ENCODE peak calls at places on chromosomes 11 and 22, in five cellular contexts. D, X, P, O and E are unnamed samples.

GRCh38 chr11:118215262-118215661 is 9.5 kb downstream of the JAML start:
- DNase-seq in D (no peak), X (no peak), P (no peak), O (peak; percentile 48), E (no peak)

GRCh38 chr11:93000511-93001476 is 31.3 kb downstream of the MTNR1B start:
- DNase-seq in P (peak; percentile 74), O (no peak), X (no peak), D (no peak), E (no peak)

GRCh38 chr11:128905345-128906184 is 14.4 kb downstream of the KCNJ5 start:
- DNase-seq in P (peak; percentile 28), O (peak; percentile 15), X (no peak), D (peak; percentile 78), E (no peak)

GRCh38 chr11:72580648-72580950 is 93.6 kb downstream of the PDE2A start:
- DNase-seq in X (peak; percentile 24), D (no peak), O (no peak), P (no peak), E (no peak)

GRCh38 chr11:120024046-120024445 is 113.9 kb downstream of the TRIM29 start:
- DNase-seq in P (peak; percentile 7), X (no peak), D (no peak), O (no peak), E (no peak)

GRCh38 chr11:11038339-11039248 is 180.7 kb upstream of the ZBED5 start:
- DNase-seq in O (no peak), X (no peak), P (no peak), D (no peak), E (no peak)

GRCh38 chr22:20636075-20636812 is 128.8 kb downstream of the MED15 start:
- DNase-seq in D (no peak), X (no peak), P (no peak), O (no peak), E (no peak)

GRCh38 chr22:32337015-32337414 is 20.7 kb upstream of the RFPL3 start:
- DNase-seq in O (no peak), P (no peak), X (no peak), D (no peak), E (no peak)

GRCh38 chr11:71458146-71459070 is 5.4 kb downstream of the NADSYN1 start:
- DNase-seq in D (no peak), X (no peak), P (no peak), O (no peak), E (no peak)

GRCh38 chr22:37431811-37432707 is 4.8 kb upstream of the ELFN2 start:
- DNase-seq in X (no peak), P (peak; percentile 98), O (peak; percentile 23), D (peak; percentile 67), E (peak; percentile 45)

GRCh38 chr11:10108901-10109665 is 184.9 kb downstream of the SBF2 start:
- DNase-seq in X (no peak), P (peak; percentile 74), O (no peak), D (no peak), E (no peak)

GRCh38 chr11:17770048-17770652 is 35.6 kb downstream of the KCNC1 start:
- DNase-seq in P (no peak), X (no peak), D (peak; percentile 43), O (peak; percentile 18), E (no peak)

GRCh38 chr11:1862588-1863351 is 9.9 kb downstream of the LSP1 start:
- DNase-seq in P (peak; percentile 39), X (no peak), O (no peak), D (no peak), E (no peak)

GRCh38 chr11:87454246-87454645 is 416.5 kb downstream of the TMEM135 start:
- DNase-seq in D (no peak), P (peak; percentile 39), X (no peak), O (peak; percentile 65), E (peak; percentile 26)

GRCh38 chr11:93775289-93775688 is 8.8 kb upstream of the MED17 start:
- DNase-seq in X (no peak), P (peak; percentile 24), D (peak; percentile 49), O (no peak), E (no peak)

GRCh38 chr22:35661377-35661937 is 13.2 kb downstream of the APOL6 start:
- DNase-seq in O (no peak), D (no peak), X (no peak), P (peak; percentile 49), E (no peak)

GRCh38 chr11:96219981-96220623 is 122.9 kb downstream of the MAML2 start:
- DNase-seq in X (no peak), O (no peak), D (peak; percentile 65), P (peak; percentile 69), E (no peak)

GRCh38 chr11:426851-427250 is 12.1 kb upstream of the SIGIRR start:
- DNase-seq in X (no peak), P (no peak), O (no peak), D (no peak), E (no peak)

GRCh38 chr22:36369922-36370781 is 17.6 kb downstream of the MYH9 start:
- DNase-seq in O (no peak), P (peak; percentile 60), D (no peak), X (peak; percentile 81), E (no peak)

GRCh38 chr11:35330924-35331323 is 88.4 kb downstream of the SLC1A2 start:
- DNase-seq in X (no peak), O (peak; percentile 69), P (no peak), D (no peak), E (no peak)

GRCh38 chr11:11620966-11621880 is 582 bp downstream of the GALNT18 start:
- DNase-seq in D (peak; percentile 19), P (peak; percentile 7), O (peak; percentile 72), X (peak; percentile 51), E (peak; percentile 75)

GRCh38 chr11:26626346-26626745 is 54.3 kb upstream of the MUC15 start:
- DNase-seq in D (no peak), X (no peak), O (no peak), P (peak; percentile 33), E (no peak)

GRCh38 chr11:114366331-114367243 is 33.7 kb downstream of the C11orf71 start:
- DNase-seq in X (no peak), D (peak; percentile 25), O (no peak), P (peak; percentile 83), E (no peak)

GRCh38 chr11:116731821-116732739 is 40.7 kb downstream of the BUD13 start:
- DNase-seq in D (no peak), O (no peak), P (no peak), X (peak; percentile 10), E (no peak)

GRCh38 chr11:46524201-46524600 is 69.6 kb downstream of the AMBRA1 start:
- DNase-seq in P (no peak), D (no peak), X (no peak), O (no peak), E (no peak)

GRCh38 chr11:67522338-67522737 is 908 bp downstream of the CABP2 start:
- DNase-seq in P (no peak), O (no peak), D (no peak), X (no peak), E (no peak)

GRCh38 chr22:49480896-49481650 is 346.6 kb downstream of the BRD1 start:
- DNase-seq in D (no peak), O (no peak), P (no peak), X (no peak), E (no peak)
- H3K4me3 ChIP-seq in D (no peak overlapping the region), O (no peak overlapping the region), P (no peak overlapping the region), X (no peak overlapping the region), E (no peak overlapping the region)

DNA sequence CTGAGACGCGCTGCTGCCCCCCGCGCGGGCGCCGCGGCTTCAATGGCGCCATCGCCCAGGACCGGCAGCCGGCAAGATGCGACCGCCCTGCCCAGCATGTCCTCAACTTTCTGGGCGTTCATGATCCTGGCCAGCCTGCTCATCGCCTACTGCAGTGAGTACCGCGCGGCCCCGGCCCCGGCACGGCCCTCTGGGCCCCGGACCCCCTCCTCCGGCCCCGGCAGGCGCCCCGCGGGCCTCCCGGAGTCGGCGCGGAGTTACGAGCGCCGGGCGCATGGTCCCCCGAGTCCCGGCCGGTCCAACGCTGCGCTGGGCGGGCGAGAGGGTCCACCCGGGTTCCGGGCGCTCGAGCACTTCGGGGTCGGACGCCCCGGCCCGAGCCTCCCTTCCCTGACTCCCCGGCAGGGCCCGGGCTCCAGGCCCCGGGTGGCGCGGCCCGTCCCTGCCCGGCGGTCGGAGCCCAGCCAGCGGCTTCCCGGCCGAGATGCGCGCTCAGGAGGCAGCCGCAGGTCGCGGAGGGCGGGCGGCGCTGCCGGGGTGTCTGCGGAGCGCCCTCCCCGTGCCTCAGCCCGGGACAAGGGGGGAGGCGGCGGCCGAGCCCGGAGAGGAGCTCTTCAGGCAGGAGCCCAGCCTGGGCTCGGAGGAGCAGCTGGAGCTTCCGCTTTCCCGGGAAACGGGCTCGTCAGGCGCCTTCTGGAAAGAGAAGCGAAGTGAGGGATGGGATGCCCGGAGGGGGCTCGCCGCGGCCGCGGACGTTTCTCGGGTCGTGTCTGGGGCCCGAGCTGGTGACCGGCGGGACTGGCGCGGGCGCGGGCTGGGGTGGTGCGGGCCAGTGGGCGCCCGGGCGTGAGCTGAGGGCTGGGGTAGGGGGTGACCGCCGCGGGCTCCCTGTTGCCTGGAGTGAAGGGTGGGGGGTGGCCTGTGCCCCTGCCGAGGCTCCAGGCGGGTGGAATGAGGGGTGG is 1337.8 kb downstream of the BRD1 start:
- DNase-seq in O (no peak), X (no peak), P (no peak), D (no peak), E (no peak)
- H3K4me3 ChIP-seq in O (no peak overlapping the region), X (peak overlapping the region; percentile 35), P (no peak overlapping the region), D (no peak overlapping the region), E (no peak overlapping the region)

DNA sequence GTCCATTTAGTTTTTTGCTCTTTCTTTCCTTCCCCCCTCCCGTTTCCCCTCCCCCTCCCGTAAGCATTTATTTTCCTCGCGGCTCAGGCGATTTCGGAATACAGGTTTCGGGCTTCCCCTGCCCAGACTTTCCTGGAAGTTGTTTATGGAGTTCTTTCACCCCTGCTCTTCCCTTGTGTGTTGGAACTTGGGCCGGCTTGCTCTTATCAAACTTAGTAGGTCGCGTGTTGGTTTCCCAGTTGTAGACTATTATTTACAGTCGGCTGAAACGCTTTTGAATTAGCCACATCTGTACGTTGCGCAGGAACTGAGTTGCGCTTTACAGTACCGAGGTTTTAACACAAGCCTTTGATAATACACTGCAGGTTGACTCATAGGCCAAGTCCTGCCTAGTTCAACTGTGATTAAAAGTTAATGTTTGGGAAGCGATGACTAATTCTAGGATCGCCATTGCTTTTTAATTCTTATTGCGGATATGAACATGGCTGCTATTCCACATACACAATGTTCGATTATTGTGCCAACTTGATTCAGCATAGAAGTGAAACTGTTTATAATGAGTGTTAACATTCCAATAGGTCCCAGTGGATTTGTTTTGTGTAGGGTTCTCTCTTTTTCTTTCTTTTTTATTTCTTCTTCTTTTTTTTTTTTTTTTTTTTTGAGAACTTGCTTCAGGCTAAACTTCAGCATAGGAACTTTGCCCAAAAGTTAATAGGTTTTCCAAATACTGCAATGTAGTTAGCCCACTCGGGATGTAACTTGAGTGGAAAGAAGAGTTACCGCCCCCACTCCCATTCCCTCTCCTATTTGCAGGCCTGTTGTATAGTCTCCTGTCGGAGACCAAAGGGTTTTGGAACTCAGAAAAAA is 1.8 kb downstream of the YAP1 start:
- DNase-seq in D (peak; percentile 27), O (peak; percentile 11), X (peak; percentile 37), P (peak; percentile 79), E (no peak)
- H3K4me3 ChIP-seq in D (peak overlapping the region; percentile 96), O (no peak overlapping the region), X (peak overlapping the region; percentile 63), P (peak overlapping the region; percentile 87), E (no peak overlapping the region)

GRCh38 chr22:27747396-27748256 is 53.9 kb downstream of the MN1 start:
- DNase-seq in D (no peak), O (no peak), X (no peak), P (no peak), E (no peak)

GRCh38 chr22:27750866-27751265 is 50.7 kb downstream of the MN1 start:
- DNase-seq in X (no peak), O (no peak), D (no peak), P (no peak), E (no peak)

GRCh38 chr22:27749597-27750225 is 51.8 kb downstream of the MN1 start:
- DNase-seq in X (no peak), D (no peak), P (peak; percentile 71), O (no peak), E (no peak)

GRCh38 chr22:27746918-27747317 is 54.6 kb downstream of the MN1 start:
- DNase-seq in X (no peak), D (no peak), P (no peak), O (no peak), E (no peak)

GRCh38 chr22:27748355-27749168 is 53.0 kb downstream of the MN1 start:
- DNase-seq in P (peak; percentile 73), X (no peak), O (no peak), D (no peak), E (no peak)
- H3K4me3 ChIP-seq in P (no peak overlapping the region), X (no peak overlapping the region), O (no peak overlapping the region), D (no peak overlapping the region), E (no peak overlapping the region)